ENCODE peak calls at places on chromosome X, in eight cellular contexts. T, P, N, G, R, U, I and A are unnamed samples.

GRCh38 chrX:120286733-120287512 is 24.3 kb downstream of the TMEM255A start:
- DNase-seq in T (no peak), P (no peak), N (no peak), G (no peak), R (no peak), U (no peak), I (no peak), A (no peak)

GRCh38 chrX:75303795-75304194 is 29.9 kb downstream of the UPRT start:
- DNase-seq in T (no peak), P (no peak), N (no peak), G (peak), R (no peak), U (no peak), I (no peak), A (no peak)

GRCh38 chrX:148380614-148381561 is 119.5 kb upstream of the AFF2 start:
- DNase-seq in T (no peak), P (no peak), N (no peak), G (no peak), R (no peak), U (no peak), I (no peak), A (no peak)

GRCh38 chrX:37926700-37927099 is 79.3 kb upstream of the DYNLT3 start:
- DNase-seq in T (peak), P (no peak), N (no peak), G (peak), R (no peak), U (no peak), I (no peak), A (no peak)

GRCh38 chrX:132118361-132118760 is 9.5 kb downstream of the FRMD7 start:
- DNase-seq in T (no peak), P (peak), N (no peak), G (no peak), R (no peak), U (no peak), I (no peak), A (no peak)

GRCh38 chrX:80879916-80880315 is 70.2 kb upstream of the BRWD3 start:
- DNase-seq in T (no peak), P (no peak), N (no peak), G (peak), R (no peak), U (no peak), I (no peak), A (no peak)

GRCh38 chrX:153687121-153688039 is at the start of gene SLC6A8:
- DNase-seq in T (peak), P (peak), N (no peak), G (no peak), R (peak), U (peak), I (peak), A (peak)

GRCh38 chrX:136863826-136864225 is 16.7 kb downstream of the RBMX start:
- DNase-seq in T (no peak), P (no peak), N (no peak), G (no peak), R (no peak), U (no peak), I (no peak), A (no peak)

GRCh38 chrX:96591418-96591817 is 93.2 kb upstream of the DIAPH2 start:
- DNase-seq in T (peak), P (no peak), N (no peak), G (no peak), R (no peak), U (no peak), I (no peak), A (no peak)

GRCh38 chrX:69060631-69061408 is 104.4 kb downstream of the PJA1 start:
- DNase-seq in T (peak), P (peak), N (no peak), G (no peak), R (peak), U (no peak), I (peak), A (peak)

GRCh38 chrX:49162620-49163019 is at the start of gene MAGIX:
- DNase-seq in T (no peak), P (no peak), N (no peak), G (no peak), R (peak), U (no peak), I (no peak), A (no peak)

GRCh38 chrX:153649915-153650782 is 3.1 kb downstream of the DUSP9 start:
- DNase-seq in T (no peak), P (no peak), N (no peak), G (no peak), R (no peak), U (no peak), I (no peak), A (no peak)

GRCh38 chrX:16610121-16610565 is 39.8 kb upstream of the S100G start:
- DNase-seq in T (no peak), P (no peak), N (no peak), G (no peak), R (no peak), U (no peak), I (no peak), A (no peak)

GRCh38 chrX:139194571-139195280 is 335.8 kb upstream of the F9 start:
- DNase-seq in T (no peak), P (peak), N (no peak), G (no peak), R (peak), U (peak), I (no peak), A (no peak)

GRCh38 chrX:139759637-139760036 is 51.7 kb upstream of the MCF2 start:
- DNase-seq in T (no peak), P (peak), N (no peak), G (no peak), R (no peak), U (no peak), I (no peak), A (no peak)

GRCh38 chrX:41118156-41118555 is 32.9 kb downstream of the USP9X start:
- DNase-seq in T (no peak), P (no peak), N (no peak), G (no peak), R (no peak), U (no peak), I (no peak), A (no peak)

GRCh38 chrX:155048997-155049619 is 21.8 kb downstream of the CMC4 start:
- DNase-seq in T (no peak), P (peak), N (peak), G (no peak), R (peak), U (peak), I (no peak), A (no peak)

DNA sequence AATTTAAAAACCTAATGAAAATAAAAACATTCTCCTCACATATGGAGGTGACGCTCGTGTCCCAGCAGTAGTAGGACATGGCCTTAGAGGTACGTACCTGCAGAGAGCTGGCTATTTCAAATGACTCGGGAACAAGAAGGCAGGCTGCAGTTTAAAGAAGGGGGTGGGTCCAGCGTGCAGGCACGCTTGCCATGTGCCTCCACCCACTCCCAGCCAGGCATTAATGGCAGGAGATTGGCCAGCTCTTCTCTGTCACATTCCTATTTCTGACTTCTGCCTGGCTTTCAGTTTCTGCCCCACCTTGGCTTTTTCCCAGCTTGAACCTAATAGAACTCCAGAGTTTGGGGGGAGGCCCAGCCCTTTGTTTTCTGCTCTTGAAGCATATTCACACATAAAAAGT is 17.2 kb downstream of the PDHA1 start:
- DNase-seq in T (no peak), P (no peak), N (no peak), G (no peak), R (no peak), U (no peak), I (no peak), A (no peak)
- TF ChIP-seq CTCF in T (no peak), P (no peak), N (no peak), G (no peak), R (no peak), U (no peak), I (no peak), A (no peak)

GRCh38 chrX:150683536-150684146 is 9.6 kb upstream of the MTMR1 start:
- DNase-seq in T (no peak), P (no peak), N (no peak), G (no peak), R (no peak), U (no peak), I (no peak), A (no peak)
- TF ChIP-seq CTCF in T (peak), P (peak), N (peak), G (peak), R (peak), U (peak), I (peak), A (no peak)

GRCh38 chrX:63506320-63506719 is 155.2 kb upstream of the SPIN4 start:
- DNase-seq in T (no peak), P (no peak), N (no peak), G (no peak), R (no peak), U (no peak), I (no peak), A (no peak)
- TF ChIP-seq CTCF in T (peak), P (peak), N (no peak), G (peak), R (no peak), U (peak), I (no peak), A (no peak)

GRCh38 chrX:31471229-31471628 is 399.4 kb upstream of the FTHL17 start:
- DNase-seq in T (no peak), P (no peak), N (no peak), G (no peak), R (no peak), U (no peak), I (no peak), A (no peak)
- TF ChIP-seq CTCF in T (no peak), P (no peak), N (no peak), G (no peak), R (no peak), U (no peak), I (no peak), A (no peak)

GRCh38 chrX:115988825-115989224 is 181.7 kb upstream of the AGTR2 start:
- DNase-seq in T (no peak), P (no peak), N (no peak), G (no peak), R (no peak), U (no peak), I (no peak), A (no peak)
- TF ChIP-seq CTCF in T (no peak), P (peak), N (no peak), G (peak), R (no peak), U (no peak), I (no peak), A (no peak)